ENCODE peak calls at places on chromosomes 11 and 22, in seven cellular contexts. V is prostate gland, L is body of pancreas, U is heart right ventricle, W is PC-3, S is aorta, J is tibial nerve. B is an unnamed sample. For H3K4me1, the result is how much of the 10 kb centered on the place peaks cover.

GRCh38 chr22:43473031-43473430 is 61.2 kb downstream of the MPPED1 start:
- DNase-seq in V (no peak), L (no peak), U (no peak), W (no peak), S (no peak), J (no peak), B (no peak)

GRCh38 chr11:64313491-64314145 is 3.7 kb downstream of the TRMT112 start:
- DNase-seq in V (no peak), L (no peak), U (peak), W (no peak), S (peak), J (no peak), B (no peak)

GRCh38 chr11:103850419-103851165 is 185.8 kb upstream of the DDI1 start:
- DNase-seq in V (no peak), L (no peak), U (no peak), W (no peak), S (no peak), J (no peak), B (no peak)

GRCh38 chr11:69670158-69670845 is 4.9 kb downstream of the LTO1 start:
- DNase-seq in V (peak), L (peak), U (peak), W (peak), S (peak), J (peak), B (peak)

GRCh38 chr11:19698493-19699292 is 13.9 kb upstream of the NAV2 start:
- DNase-seq in V (no peak), L (no peak), U (peak), W (peak), S (no peak), J (no peak), B (no peak)

GRCh38 chr11:116840746-116841296 is 3.4 kb upstream of the APOA1 start:
- DNase-seq in V (no peak), L (no peak), U (no peak), W (no peak), S (peak), J (no peak), B (no peak)

GRCh38 chr22:42160830-42161696 is 30.5 kb upstream of the CYP2D6 start:
- DNase-seq in V (no peak), L (no peak), U (no peak), W (peak), S (peak), J (no peak), B (no peak)

GRCh38 chr11:33988586-33989370 is 62.8 kb upstream of the CAPRIN1 start:
- DNase-seq in V (no peak), L (no peak), U (no peak), W (no peak), S (no peak), J (no peak), B (no peak)

GRCh38 chr22:37870273-37870672 is 21.1 kb downstream of the EIF3L start:
- DNase-seq in V (no peak), L (no peak), U (no peak), W (no peak), S (no peak), J (no peak), B (no peak)

GRCh38 chr11:116731097-116731761 is 41.6 kb downstream of the BUD13 start:
- DNase-seq in V (no peak), L (no peak), U (no peak), W (peak), S (no peak), J (no peak), B (no peak)

GRCh38 chr22:23267225-23268043 is 87.1 kb downstream of the BCR start:
- DNase-seq in V (no peak), L (no peak), U (no peak), W (no peak), S (no peak), J (no peak), B (no peak)

GRCh38 chr11:110200241-110200640 is 96.2 kb downstream of the RDX start:
- DNase-seq in V (no peak), L (no peak), U (no peak), W (peak), S (no peak), J (no peak), B (no peak)

GRCh38 chr11:126864934-126865333 is 135.6 kb downstream of the KIRREL3 start:
- DNase-seq in V (no peak), L (no peak), U (no peak), W (no peak), S (no peak), J (no peak), B (no peak)

GRCh38 chr22:20938272-20938671 is 21.1 kb downstream of the CRKL start:
- DNase-seq in V (no peak), L (no peak), U (no peak), W (no peak), S (no peak), J (no peak), B (no peak)

GRCh38 chr11:2180775-2181370 is 9.3 kb upstream of the TH start:
- DNase-seq in V (no peak), L (no peak), U (no peak), W (peak), S (no peak), J (no peak), B (no peak)

GRCh38 chr11:73995247-73995646 is 12.6 kb upstream of the UCP2 start:
- DNase-seq in V (no peak), L (no peak), U (no peak), W (no peak), S (no peak), J (no peak), B (peak)

GRCh38 chr22:49281467-49282340 is 546.0 kb downstream of the BRD1 start:
- DNase-seq in V (no peak), L (no peak), U (no peak), W (no peak), S (no peak), J (no peak), B (no peak)

GRCh38 chr22:47187558-47187957 is 425.1 kb downstream of the TBC1D22A start:
- DNase-seq in V (no peak), L (no peak), U (no peak), W (no peak), S (no peak), J (no peak), B (no peak)

GRCh38 chr11:116736763-116737162 is 36.0 kb downstream of the BUD13 start:
- DNase-seq in V (no peak), L (no peak), U (no peak), W (peak), S (no peak), J (no peak), B (no peak)

GRCh38 chr11:118522571-118523072 is 4.7 kb upstream of the TTC36 start:
- DNase-seq in V (no peak), L (peak), U (no peak), W (peak), S (no peak), J (no peak), B (no peak)

GRCh38 chr11:101126551-101127347 is 2.9 kb downstream of the PGR start:
- DNase-seq in V (no peak), L (peak), U (peak), W (no peak), S (peak), J (peak), B (no peak)

GRCh38 chr11:95134491-95134890 is 44.8 kb downstream of the ENDOD1 start:
- DNase-seq in V (peak), L (peak), U (no peak), W (peak), S (no peak), J (no peak), B (no peak)

GRCh38 chr11:84969103-84969502 is 658.0 kb downstream of the DLG2 start:
- DNase-seq in V (no peak), L (no peak), U (peak), W (no peak), S (no peak), J (no peak), B (no peak)

GRCh38 chr11:123543796-123544195 is 110.6 kb downstream of the SCN3B start:
- DNase-seq in V (no peak), L (no peak), U (no peak), W (peak), S (no peak), J (no peak), B (no peak)

GRCh38 chr11:59551651-59552521 is 40.5 kb downstream of the OR4D9 start:
- DNase-seq in V (no peak), L (peak), U (peak), W (peak), S (no peak), J (no peak), B (no peak)

GRCh38 chr22:47195676-47196492 is 433.4 kb downstream of the TBC1D22A start:
- DNase-seq in V (no peak), L (no peak), U (no peak), W (peak), S (peak), J (peak), B (no peak)

DNA sequence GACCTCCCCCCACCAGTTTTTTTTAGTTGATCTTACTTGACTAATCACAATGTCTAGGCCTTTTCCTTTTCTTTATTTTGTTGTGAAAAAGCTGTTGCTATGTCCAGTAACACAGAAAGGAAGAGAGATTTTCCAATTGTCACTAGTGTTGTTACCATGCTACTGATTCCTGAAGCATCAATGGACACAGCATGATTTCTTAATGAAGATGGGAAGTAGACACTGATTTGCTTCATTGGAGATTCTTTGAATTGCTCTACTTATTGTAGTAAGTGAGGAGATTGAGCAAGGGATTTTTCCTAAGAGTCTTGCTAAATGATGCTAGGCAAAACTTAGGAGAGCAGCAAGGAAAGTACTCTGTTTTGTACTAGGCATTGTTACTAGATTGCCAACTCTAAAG is 4.6 kb downstream of the AASDHPPT start:
- DNase-seq in V (no peak), L (no peak), U (no peak), W (no peak), S (no peak), J (no peak), B (no peak)
- H3K4me1 ChIP-seq in V (under half), L (under half), U (under half), W (under half), S (under half), J (half or more), B (under half)

GRCh38 chr11:93850585-93851018 is at the start of gene VSTM5:
- DNase-seq in V (no peak), L (no peak), U (no peak), W (peak), S (no peak), J (no peak), B (no peak)
- H3K4me3 ChIP-seq in V (peak), L (peak), U (peak), W (peak), S (peak), J (peak), B (no peak)

GRCh38 chr11:65389294-65389980 is 3.0 kb downstream of the FRMD8 start:
- DNase-seq in V (no peak), L (no peak), U (no peak), W (no peak), S (no peak), J (no peak), B (no peak)

GRCh38 chr11:65388731-65389130 is 2.3 kb downstream of the FRMD8 start:
- DNase-seq in V (no peak), L (no peak), U (no peak), W (no peak), S (no peak), J (no peak), B (no peak)

GRCh38 chr11:65384301-65384889 is 1.9 kb upstream of the SLC25A45 start:
- DNase-seq in V (no peak), L (no peak), U (no peak), W (peak), S (no peak), J (no peak), B (no peak)

GRCh38 chr11:65383778-65384177 is 1.3 kb upstream of the SLC25A45 start:
- DNase-seq in V (no peak), L (no peak), U (no peak), W (peak), S (no peak), J (no peak), B (no peak)

GRCh38 chr11:65386307-65387081 is at the start of gene FRMD8:
- DNase-seq in V (peak), L (peak), U (peak), W (peak), S (peak), J (peak), B (peak)
- H3K4me1 ChIP-seq in V (under half), L (half or more), U (half or more), W (half or more), S (under half), J (half or more), B (half or more)

GRCh38 chr11:134727636-134728035 is 315.6 kb upstream of the B3GAT1 start:
- DNase-seq in V (no peak), L (no peak), U (no peak), W (no peak), S (no peak), J (no peak), B (no peak)

GRCh38 chr11:134725939-134726639 is 314.0 kb upstream of the B3GAT1 start:
- DNase-seq in V (peak), L (peak), U (no peak), W (peak), S (no peak), J (no peak), B (no peak)

GRCh38 chr11:134728186-134728585 is 316.1 kb upstream of the B3GAT1 start:
- DNase-seq in V (no peak), L (no peak), U (no peak), W (no peak), S (no peak), J (no peak), B (no peak)

GRCh38 chr11:134725211-134725610 is 313.2 kb upstream of the B3GAT1 start:
- DNase-seq in V (no peak), L (no peak), U (no peak), W (no peak), S (no peak), J (no peak), B (no peak)

DNA sequence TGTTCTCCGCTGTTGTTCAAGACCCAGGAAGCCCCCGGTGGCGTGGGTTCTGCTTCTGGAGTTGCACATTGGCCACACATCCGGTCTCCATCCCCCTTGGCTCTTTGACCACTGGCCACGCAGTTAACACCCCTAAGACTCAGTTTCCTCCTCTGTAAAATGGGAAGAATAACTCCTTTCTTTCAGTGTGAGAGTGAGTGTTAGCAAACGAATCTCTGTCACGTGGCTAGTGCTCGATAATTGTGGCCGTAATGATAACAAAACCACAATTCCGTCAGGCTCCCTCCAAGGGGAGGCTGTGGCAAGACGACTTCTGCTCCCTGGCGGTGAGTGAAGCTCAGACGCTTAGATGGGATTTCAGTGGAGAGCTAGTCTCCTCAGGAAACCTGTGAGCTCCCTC is 315.2 kb upstream of the B3GAT1 start:
- DNase-seq in V (no peak), L (no peak), U (no peak), W (no peak), S (no peak), J (no peak), B (no peak)
- H3K4me3 ChIP-seq in V (no peak), L (no peak), U (no peak), W (no peak), S (no peak), J (no peak), B (no peak)

GRCh38 chr11:3967695-3968094 is 112.2 kb downstream of the STIM1 start:
- DNase-seq in V (no peak), L (no peak), U (no peak), W (no peak), S (no peak), J (no peak), B (no peak)
- H3K4me1 ChIP-seq in V (under half), L (under half), U (under half), W (under half), S (under half), J (under half), B (under half)

GRCh38 chr11:130088909-130089668 is 19.4 kb downstream of the APLP2 start:
- DNase-seq in V (no peak), L (no peak), U (peak), W (no peak), S (no peak), J (no peak), B (no peak)
- H3K4me3 ChIP-seq in V (no peak), L (no peak), U (no peak), W (no peak), S (no peak), J (no peak), B (no peak)

GRCh38 chr11:67433536-67434394 is 3.7 kb downstream of the PTPRCAP start:
- DNase-seq in V (no peak), L (no peak), U (no peak), W (no peak), S (no peak), J (no peak), B (no peak)

GRCh38 chr11:67435727-67436458 is 1.6 kb downstream of the PTPRCAP start:
- DNase-seq in V (no peak), L (no peak), U (no peak), W (no peak), S (no peak), J (no peak), B (no peak)

GRCh38 chr11:67432655-67433349 is 4.5 kb downstream of the RPS6KB2 start:
- DNase-seq in V (no peak), L (no peak), U (no peak), W (no peak), S (no peak), J (no peak), B (no peak)

GRCh38 chr11:67435031-67435726 is 2.3 kb downstream of the PTPRCAP start:
- DNase-seq in V (no peak), L (no peak), U (no peak), W (no peak), S (no peak), J (no peak), B (no peak)

GRCh38 chr11:67434395-67434881 is 3.0 kb downstream of the PTPRCAP start:
- DNase-seq in V (no peak), L (no peak), U (no peak), W (no peak), S (no peak), J (no peak), B (no peak)
- H3K4me1 ChIP-seq in V (under half), L (under half), U (under half), W (under half), S (under half), J (under half), B (half or more)

GRCh38 chr11:72673284-72673942 is 809 bp downstream of the PDE2A start:
- DNase-seq in V (no peak), L (no peak), U (no peak), W (no peak), S (no peak), J (no peak), B (no peak)
- H3K4me3 ChIP-seq in V (no peak), L (no peak), U (no peak), W (no peak), S (no peak), J (no peak), B (no peak)

GRCh38 chr11:89660234-89660633 is 49.9 kb upstream of the TRIM77 start:
- DNase-seq in V (no peak), L (no peak), U (no peak), W (no peak), S (no peak), J (no peak), B (no peak)
- H3K4me1 ChIP-seq in V (under half), L (under half), U (under half), W (under half), S (under half), J (under half), B (under half)